ENCODE peak calls at places on chromosomes 5 and 9, in five cellular contexts. W, D, E, M and Z are unnamed samples.

GRCh38 chr9:33714989-33715388 is 80.4 kb upstream of the PRSS3 start:
- DNase-seq in W (no peak), D (no peak), E (no peak), M (no peak), Z (no peak)

GRCh38 chr5:159022178-159022556 is 77.5 kb downstream of the EBF1 start:
- DNase-seq in W (peak; percentile 86), D (peak; percentile 42), E (no peak), M (no peak), Z (no peak)

GRCh38 chr5:40634593-40634992 is 45.1 kb upstream of the PTGER4 start:
- DNase-seq in W (no peak), D (no peak), E (no peak), M (no peak), Z (no peak)

GRCh38 chr9:18636781-18637180 is 162.8 kb downstream of the ADAMTSL1 start:
- DNase-seq in W (no peak), D (no peak), E (no peak), M (no peak), Z (no peak)

GRCh38 chr5:121963409-121963808 is 1.6 kb downstream of the SRFBP1 start:
- DNase-seq in W (no peak), D (no peak), E (no peak), M (no peak), Z (no peak)

GRCh38 chr9:9998491-9999287 is 614.1 kb downstream of the PTPRD start:
- DNase-seq in W (no peak), D (peak; percentile 59), E (peak; percentile 75), M (no peak), Z (no peak)

GRCh38 chr9:108755979-108756378 is 99.8 kb downstream of the ACTL7B start:
- DNase-seq in W (no peak), D (no peak), E (peak; percentile 8), M (no peak), Z (no peak)

GRCh38 chr5:135319458-135319857 is 79.6 kb downstream of the MACROH2A1 start:
- DNase-seq in W (no peak), D (no peak), E (no peak), M (peak; percentile 24), Z (no peak)

GRCh38 chr5:43520615-43521014 is 5.7 kb upstream of the C5orf34 start:
- DNase-seq in W (no peak), D (no peak), E (no peak), M (no peak), Z (no peak)

GRCh38 chr9:27414215-27414731 is 109.8 kb upstream of the IFNK start:
- DNase-seq in W (no peak), D (no peak), E (no peak), M (peak; percentile 32), Z (no peak)

GRCh38 chr5:78377056-78377717 is 16.8 kb downstream of the SCAMP1 start:
- DNase-seq in W (peak; percentile 35), D (no peak), E (no peak), M (no peak), Z (no peak)

GRCh38 chr9:37617837-37618236 is 25.4 kb upstream of the TOMM5 start:
- DNase-seq in W (peak; percentile 54), D (peak; percentile 92), E (peak; percentile 17), M (no peak), Z (no peak)

DNA sequence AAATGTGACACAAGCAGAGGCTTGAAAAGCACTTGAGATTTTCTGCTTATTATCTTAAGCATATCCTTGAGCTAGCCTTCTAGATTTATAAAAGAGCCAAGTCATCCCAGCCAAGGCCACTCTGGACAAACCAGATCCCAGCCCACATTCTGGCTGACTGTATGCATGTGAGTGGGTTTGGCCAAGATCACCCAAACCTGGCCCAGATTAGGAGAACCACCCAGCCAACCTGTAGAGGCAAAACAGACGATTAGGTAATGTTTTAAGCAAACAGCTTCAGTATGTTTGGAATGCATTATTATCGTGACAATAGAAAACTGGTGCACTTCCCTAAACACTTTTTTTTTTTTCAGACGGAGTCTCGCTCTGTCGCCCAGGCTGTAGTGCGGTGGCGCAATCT is 151.9 kb downstream of the SPATA31D1 start:
- DNase-seq in W (no peak), D (no peak), E (no peak), M (no peak), Z (no peak)
- H3K4me1 ChIP-seq in W (peaks cover 3% of the 10 kb centered on the region), D (no peaks in the 10 kb centered on the region), E (no peaks in the 10 kb centered on the region), M (no peaks in the 10 kb centered on the region), Z (no peaks in the 10 kb centered on the region)

GRCh38 chr5:140297283-140297682 is 5.6 kb downstream of the PFDN1 start:
- DNase-seq in W (no peak), D (no peak), E (no peak), M (no peak), Z (no peak)

GRCh38 chr5:140296289-140296688 is 6.6 kb downstream of the PFDN1 start:
- DNase-seq in W (no peak), D (no peak), E (no peak), M (no peak), Z (no peak)

GRCh38 chr5:140299056-140299455 is 3.8 kb downstream of the PFDN1 start:
- DNase-seq in W (no peak), D (no peak), E (no peak), M (no peak), Z (no peak)

GRCh38 chr5:140295414-140295813 is 7.5 kb downstream of the PFDN1 start:
- DNase-seq in W (peak; percentile 99), D (no peak), E (no peak), M (peak; percentile 37), Z (no peak)

GRCh38 chr5:140298183-140298601 is 4.7 kb downstream of the PFDN1 start:
- DNase-seq in W (peak; percentile 88), D (no peak), E (peak; percentile 15), M (no peak), Z (no peak)
- H3K27ac ChIP-seq in W (no peak overlapping the region), D (no peak overlapping the region), E (no peak overlapping the region), M (peak overlapping the region; percentile 68), Z (no peak overlapping the region)

GRCh38 chr5:149545327-149545726 is 5.9 kb downstream of the CSNK1A1 start:
- DNase-seq in W (no peak), D (no peak), E (no peak), M (no peak), Z (no peak)
- H3K36me3 ChIP-seq in W (peaks cover 55% of the 10 kb centered on the region), D (no peaks in the 10 kb centered on the region), E (peaks cover 20% of the 10 kb centered on the region), M (peaks cover 68% of the 10 kb centered on the region), Z (peaks cover 9% of the 10 kb centered on the region)

DNA sequence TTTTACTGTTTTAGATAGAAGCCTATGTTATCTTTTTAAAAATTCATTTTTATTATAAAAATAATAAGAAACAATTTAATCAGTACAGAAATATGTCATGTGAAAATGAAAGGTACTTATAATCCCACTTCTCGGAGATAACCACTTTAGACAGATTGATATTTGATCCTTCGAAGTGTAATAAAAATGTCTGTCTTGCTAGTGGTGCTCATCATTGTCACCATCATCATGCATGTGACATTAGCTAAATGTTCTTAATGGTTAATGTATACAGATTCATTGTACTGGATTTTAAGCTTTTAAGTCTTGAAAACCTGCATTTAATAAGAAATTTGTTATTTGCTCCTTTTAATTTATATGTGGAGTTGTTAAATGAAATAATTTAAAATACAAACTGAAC is 30.1 kb upstream of the FAM120AOS start:
- DNase-seq in W (no peak), D (no peak), E (no peak), M (no peak), Z (no peak)
- H3K4me1 ChIP-seq in W (peaks cover 3% of the 10 kb centered on the region), D (peaks cover 12% of the 10 kb centered on the region), E (peaks cover 12% of the 10 kb centered on the region), M (peaks cover 12% of the 10 kb centered on the region), Z (peaks cover 5% of the 10 kb centered on the region)

DNA sequence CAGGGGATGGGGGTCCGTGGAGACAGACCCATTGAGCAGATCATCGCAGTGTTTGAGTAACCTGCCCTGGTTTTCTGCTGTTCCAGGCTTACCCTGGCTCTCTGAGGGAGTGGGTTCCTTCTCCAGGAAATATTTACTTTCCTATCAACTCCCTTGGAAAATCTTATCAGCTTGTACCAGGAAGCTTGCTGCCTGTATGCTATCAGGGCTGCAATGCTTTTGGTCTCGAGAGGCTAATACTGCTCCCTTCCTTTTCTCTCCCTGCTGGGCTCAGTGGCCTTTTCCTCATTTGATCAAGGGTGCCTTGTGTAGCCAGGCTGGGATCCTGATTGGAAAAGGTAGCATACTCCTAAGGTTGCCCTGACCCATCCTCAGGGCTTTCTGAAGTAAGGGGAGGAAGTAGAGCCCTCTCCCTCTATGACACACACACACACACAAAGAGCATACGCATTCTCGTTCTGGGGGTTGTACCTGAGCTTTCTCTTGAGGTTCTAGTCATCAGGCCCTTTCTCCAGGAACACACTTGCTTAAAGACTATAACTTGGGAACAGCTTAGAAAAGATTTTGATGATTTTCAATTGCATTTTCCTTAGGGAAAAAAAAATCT is 41.6 kb downstream of the CYSTM1 start:
- DNase-seq in W (no peak), D (no peak), E (no peak), M (peak; percentile 77), Z (no peak)
- H3K27ac ChIP-seq in W (no peak overlapping the region), D (no peak overlapping the region), E (no peak overlapping the region), M (peak overlapping the region; percentile 84), Z (no peak overlapping the region)

DNA sequence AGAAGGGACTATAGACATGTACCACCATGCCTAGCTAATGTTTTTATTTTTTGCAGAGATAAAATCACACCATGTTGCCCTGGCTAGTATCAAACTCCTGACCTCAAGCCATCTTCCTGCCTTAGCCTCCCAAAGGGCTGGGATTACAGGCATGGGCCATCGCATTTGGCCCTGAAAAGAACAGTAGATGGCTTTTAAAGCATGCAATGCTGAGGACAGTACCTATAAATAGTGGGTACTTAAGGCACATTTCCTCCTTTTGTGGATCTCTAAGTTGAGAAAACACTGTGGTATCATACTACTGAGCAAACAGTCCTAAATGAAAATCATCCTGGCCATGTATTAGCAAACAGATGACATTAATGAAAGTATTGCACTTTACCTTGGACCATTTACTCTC is 119.4 kb downstream of the TTC39B start:
- DNase-seq in W (no peak), D (no peak), E (no peak), M (no peak), Z (no peak)
- H3K36me3 ChIP-seq in W (peaks cover 23% of the 10 kb centered on the region), D (no peaks in the 10 kb centered on the region), E (no peaks in the 10 kb centered on the region), M (peaks cover 77% of the 10 kb centered on the region), Z (no peaks in the 10 kb centered on the region)

GRCh38 chr5:173831196-173831914 is 56.8 kb upstream of the CPEB4 start:
- DNase-seq in W (no peak), D (peak; percentile 43), E (peak; percentile 37), M (no peak), Z (no peak)
- H3K4me1 ChIP-seq in W (peaks cover 5% of the 10 kb centered on the region), D (peaks cover 10% of the 10 kb centered on the region), E (no peaks in the 10 kb centered on the region), M (peaks cover 28% of the 10 kb centered on the region), Z (no peaks in the 10 kb centered on the region)